ENCODE peak calls at places on chromosomes 3 and 15, in four cellular contexts. H, T, W and V are unnamed samples.

GRCh38 chr15:59918994-59919951 is 84.8 kb upstream of the FOXB1 start:
- DNase-seq in H (no peak), T (peak), W (no peak), V (peak)

GRCh38 chr15:29990035-29990434 is 92.7 kb upstream of the GOLGA8J start:
- DNase-seq in H (no peak), T (no peak), W (no peak), V (no peak)

GRCh38 chr3:46381662-46382061 is 10.9 kb downstream of the CCR5 start:
- DNase-seq in H (no peak), T (no peak), W (no peak), V (no peak)

GRCh38 chr15:60407406-60407805 is 9.6 kb upstream of the ANXA2 start:
- DNase-seq in H (no peak), T (no peak), W (no peak), V (peak)

GRCh38 chr3:114624676-114625181 is 330.9 kb downstream of the TIGIT start:
- DNase-seq in H (peak), T (no peak), W (no peak), V (peak)

GRCh38 chr3:153357436-153357835 is 195.4 kb downstream of the RAP2B start:
- DNase-seq in H (no peak), T (no peak), W (no peak), V (no peak)

GRCh38 chr3:188197388-188197847 is 43.5 kb downstream of the LPP start:
- DNase-seq in H (no peak), T (no peak), W (no peak), V (no peak)

GRCh38 chr15:50380089-50380488 is 25.1 kb upstream of the GABPB1 start:
- DNase-seq in H (no peak), T (no peak), W (no peak), V (peak)

GRCh38 chr3:187286467-187287059 is 5.0 kb downstream of the MASP1 start:
- DNase-seq in H (peak), T (no peak), W (no peak), V (peak)

GRCh38 chr3:167437428-167438139 is 36.3 kb downstream of the SERPINI2 start:
- DNase-seq in H (no peak), T (no peak), W (no peak), V (no peak)

GRCh38 chr15:93210995-93211394 is 122.0 kb upstream of the RGMA start:
- DNase-seq in H (no peak), T (no peak), W (no peak), V (no peak)

GRCh38 chr3:184815046-184815930 is 3.3 kb downstream of the VPS8 start:
- DNase-seq in H (no peak), T (no peak), W (no peak), V (peak)

GRCh38 chr3:178439504-178439903 is 96.7 kb upstream of the KCNMB2 start:
- DNase-seq in H (no peak), T (no peak), W (no peak), V (peak)
- TF ChIP-seq MXI1 in H (no peak), T (no peak), W (no peak), V (no peak)

GRCh38 chr3:103499132-103499885 is 1064.5 kb downstream of the ZPLD1 start:
- DNase-seq in H (no peak), T (no peak), W (no peak), V (peak)
- TF ChIP-seq BHLHE40 in H (no peak), T (no peak), W (no peak), V (no peak)

DNA sequence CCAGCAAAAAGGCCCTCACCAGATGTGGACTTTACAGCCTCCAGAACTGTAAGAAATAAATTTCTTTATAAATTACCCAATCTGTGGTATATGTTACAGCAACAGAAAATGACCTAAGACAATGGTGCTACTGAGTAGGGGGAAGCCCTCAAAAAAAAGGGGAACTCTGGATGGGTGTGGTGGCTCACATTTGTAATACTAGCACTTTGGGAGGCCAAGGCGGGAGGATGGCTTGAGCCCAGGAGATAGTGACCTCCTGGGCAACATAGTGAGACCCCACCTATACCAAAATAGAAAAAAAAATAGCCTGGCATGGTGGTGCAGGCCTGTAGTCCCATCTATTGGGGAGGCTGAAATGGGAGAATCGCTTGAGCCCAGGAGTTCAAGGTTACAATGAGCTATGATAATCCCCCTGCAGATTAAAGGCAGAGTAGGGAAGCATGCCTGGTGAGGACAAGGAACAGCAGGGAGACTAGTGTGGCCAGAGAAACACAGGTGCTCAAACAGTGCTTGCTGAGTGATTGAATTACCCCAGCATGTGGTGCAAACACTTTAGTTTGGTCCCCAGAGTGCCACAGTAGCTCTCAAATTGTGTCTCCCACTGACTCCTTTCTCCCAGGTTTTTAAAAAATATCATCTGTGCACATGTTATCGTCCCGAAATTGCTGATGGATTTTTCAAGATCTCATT is 13.9 kb upstream of the USP3 start:
- DNase-seq in H (no peak), T (no peak), W (no peak), V (no peak)
- TF ChIP-seq MXI1 in H (no peak), T (no peak), W (no peak), V (no peak)

GRCh38 chr3:13880811-13881156 is 913 bp upstream of the WNT7A start:
- DNase-seq in H (no peak), T (no peak), W (no peak), V (no peak)

GRCh38 chr3:13883681-13884080 is 3.8 kb upstream of the WNT7A start:
- DNase-seq in H (no peak), T (no peak), W (no peak), V (no peak)

GRCh38 chr3:13879946-13880810 is at the start of gene WNT7A:
- DNase-seq in H (no peak), T (no peak), W (peak), V (no peak)

GRCh38 chr3:13882876-13883275 is 3.0 kb upstream of the WNT7A start:
- DNase-seq in H (no peak), T (no peak), W (no peak), V (no peak)

GRCh38 chr3:13881536-13882410 is 1.9 kb upstream of the WNT7A start:
- DNase-seq in H (no peak), T (no peak), W (no peak), V (no peak)
- TF ChIP-seq BHLHE40 in H (no peak), T (no peak), W (no peak), V (no peak)

DNA sequence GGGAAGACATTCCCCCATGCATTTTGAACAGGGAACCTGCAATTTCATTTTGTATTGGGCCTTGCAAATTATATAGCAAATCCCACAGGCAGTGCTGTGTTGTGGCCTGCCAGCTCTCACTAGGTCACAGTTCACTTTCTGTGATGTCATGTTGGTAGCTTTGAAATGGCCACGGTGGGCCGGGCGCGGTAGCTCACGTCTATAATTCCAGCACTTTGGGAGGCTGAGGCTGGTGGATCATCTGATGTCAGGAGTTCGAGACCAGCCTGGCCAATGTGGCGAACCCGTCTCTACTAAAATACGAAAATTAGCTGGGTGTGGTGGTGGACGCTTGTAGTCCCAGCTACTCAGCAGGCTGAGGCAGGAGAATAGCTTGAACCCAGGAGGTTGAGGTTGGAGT is 26.9 kb upstream of the C15orf39 start:
- DNase-seq in H (no peak), T (no peak), W (no peak), V (no peak)
- TF ChIP-seq MXI1 in H (no peak), T (no peak), W (no peak), V (no peak)

DNA sequence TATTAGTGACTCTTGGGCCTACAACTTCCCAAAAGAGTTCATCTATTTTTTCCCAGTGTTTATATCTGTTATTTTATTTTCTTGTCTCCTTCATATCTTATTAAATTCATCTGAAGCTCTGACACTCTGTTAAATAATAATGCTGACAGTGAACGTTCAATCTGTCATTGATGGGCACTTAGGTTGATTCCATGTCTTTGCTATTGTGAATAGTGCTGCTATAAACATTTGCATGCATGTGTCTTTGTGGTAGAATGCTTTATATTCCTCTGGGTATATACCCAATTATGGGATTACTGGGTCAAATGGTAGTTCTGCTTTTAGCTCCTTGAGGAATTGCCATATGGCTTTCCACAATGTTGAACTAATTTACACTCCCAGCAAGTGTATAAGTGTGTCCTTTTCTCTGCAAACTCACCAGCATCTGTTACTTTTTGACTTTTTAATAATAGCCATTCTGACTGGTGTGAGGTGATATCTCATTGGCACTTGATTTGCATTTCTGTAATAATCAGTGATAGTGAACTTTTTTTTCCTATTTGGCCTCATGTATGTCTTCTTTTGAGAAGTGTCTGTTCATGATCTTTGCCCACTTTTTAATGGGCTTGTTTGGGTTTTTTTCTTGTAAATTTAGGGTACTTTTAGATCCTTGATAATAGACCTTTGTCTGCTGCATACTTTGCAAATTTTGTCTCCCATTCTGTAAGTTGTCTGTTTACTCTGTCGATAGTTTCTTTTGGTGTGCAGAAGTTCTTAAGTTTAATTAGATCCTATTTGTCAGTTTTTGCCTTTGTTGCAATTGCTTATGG is 122.5 kb downstream of the LEKR1 start:
- DNase-seq in H (no peak), T (no peak), W (no peak), V (no peak)
- TF ChIP-seq BHLHE40 in H (no peak), T (no peak), W (no peak), V (no peak)

GRCh38 chr15:41571948-41572347 is 12.9 kb downstream of the TYRO3 start:
- DNase-seq in H (no peak), T (no peak), W (no peak), V (no peak)

GRCh38 chr15:41573396-41573795 is 14.4 kb downstream of the TYRO3 start:
- DNase-seq in H (no peak), T (no peak), W (no peak), V (no peak)

GRCh38 chr15:41570764-41571163 is 11.8 kb downstream of the TYRO3 start:
- DNase-seq in H (no peak), T (no peak), W (no peak), V (no peak)

GRCh38 chr15:41574158-41574557 is 15.1 kb downstream of the TYRO3 start:
- DNase-seq in H (no peak), T (no peak), W (no peak), V (no peak)

GRCh38 chr15:41572866-41573265 is 13.9 kb downstream of the TYRO3 start:
- DNase-seq in H (no peak), T (no peak), W (no peak), V (no peak)
- TF ChIP-seq MXI1 in H (no peak), T (no peak), W (no peak), V (no peak)

DNA sequence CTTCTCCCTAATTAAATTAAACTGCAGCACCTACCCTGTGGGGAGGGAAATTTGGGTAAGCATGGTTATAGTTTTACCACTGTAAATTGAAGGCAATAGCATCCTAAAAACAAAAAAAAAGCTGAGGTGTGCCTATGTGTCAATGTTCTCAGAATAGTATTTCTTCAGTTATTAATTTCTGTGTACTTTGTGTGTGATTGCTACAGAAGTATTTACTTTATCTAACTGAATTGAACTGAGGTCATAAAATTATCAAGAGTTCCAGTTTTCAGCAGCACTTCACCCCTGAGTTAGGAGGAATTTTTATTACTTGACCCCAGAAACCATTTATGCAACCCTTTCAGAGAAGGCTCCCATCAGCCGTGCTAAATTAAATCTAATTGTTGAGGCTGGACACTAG is 333.6 kb upstream of the ALCAM start:
- DNase-seq in H (no peak), T (no peak), W (no peak), V (no peak)
- TF ChIP-seq BHLHE40 in H (no peak), T (no peak), W (no peak), V (no peak)